ENCODE peak calls at places on chromosome 2, in five cellular contexts. P is head of caudate nucleus, G is uterus, K is KG1, L is Caco-2. N is an unnamed sample.

GRCh38 chr2:219784178-219784577 is 156.7 kb downstream of the SLC4A3 start:
- DNase-seq in L (no peak), K (no peak), P (no peak), G (no peak), N (no peak)

GRCh38 chr2:171595896-171596295 is 73.6 kb downstream of the CYBRD1 start:
- DNase-seq in L (no peak), G (no peak), P (no peak), K (no peak), N (no peak)

GRCh38 chr2:209331291-209331844 is 92.5 kb upstream of the MAP2 start:
- DNase-seq in L (peak), P (no peak), G (no peak), K (no peak), N (no peak)

GRCh38 chr2:10538224-10538894 is 90.2 kb upstream of the ODC1 start:
- DNase-seq in P (no peak), L (no peak), G (no peak), K (no peak), N (no peak)

GRCh38 chr2:45778720-45779171 is 127.3 kb downstream of the PRKCE start:
- DNase-seq in L (peak), G (peak), K (no peak), P (peak), N (no peak)

GRCh38 chr2:237702439-237703397 is 75.3 kb downstream of the LRRFIP1 start:
- DNase-seq in K (no peak), G (peak), P (no peak), L (no peak), N (peak)

GRCh38 chr2:235026649-235027557 is 75.1 kb downstream of the SH3BP4 start:
- DNase-seq in G (peak), P (no peak), L (peak), K (no peak), N (no peak)

GRCh38 chr2:172927381-172928357 is 148.0 kb upstream of the MAP3K20 start:
- DNase-seq in P (no peak), G (no peak), L (no peak), K (no peak), N (no peak)

GRCh38 chr2:205834776-205835175 is 152.5 kb downstream of the NRP2 start:
- DNase-seq in L (no peak), K (no peak), P (no peak), G (peak), N (no peak)

GRCh38 chr2:14633031-14633430 is 514 bp downstream of the LRATD1 start:
- DNase-seq in G (no peak), L (no peak), P (peak), K (no peak), N (no peak)

GRCh38 chr2:74250189-74250631 is 51.8 kb downstream of the MTHFD2 start:
- DNase-seq in G (peak), K (no peak), L (peak), P (peak), N (peak)

GRCh38 chr2:231701456-231702373 is 6.6 kb upstream of the PTMA start:
- DNase-seq in G (peak), K (no peak), L (no peak), P (peak), N (no peak)

GRCh38 chr2:219171231-219171651 is 1.4 kb upstream of the SLC23A3 start:
- DNase-seq in L (peak), P (peak), K (peak), G (peak), N (peak)

GRCh38 chr2:854460-854859 is 96.2 kb upstream of the SNTG2 start:
- DNase-seq in P (peak), K (no peak), G (peak), L (peak), N (no peak)

GRCh38 chr2:158378926-158379325 is 77.6 kb downstream of the CCDC148 start:
- DNase-seq in P (no peak), L (no peak), K (no peak), G (no peak), N (no peak)

GRCh38 chr2:5070257-5070656 is 621.9 kb upstream of the SOX11 start:
- DNase-seq in L (no peak), K (no peak), G (no peak), P (no peak), N (no peak)

GRCh38 chr2:39313575-39313974 is 69.8 kb upstream of the CDKL4 start:
- DNase-seq in P (no peak), G (no peak), K (no peak), L (no peak), N (no peak)

N was measured in posterior cingulate gyrus.